ENCODE peak calls at places on chromosomes 4 and X, in six cellular contexts. One of them, this sample, is unnamed.

GRCh38 chrX:119636419-119636818 is 30.2 kb upstream of the NKRF start:
- DNase-seq in RWPE1: no peak
- DNase-seq in AG09319: no peak
- DNase-seq in ureter: no peak
- DNase-seq in NCI-H446: no peak
- DNase-seq in Daoy: no peak
- DNase-seq in this sample: no peak

GRCh38 chr4:146342600-146343192 is 128.4 kb downstream of the REELD1 start:
- DNase-seq in RWPE1: no peak
- DNase-seq in AG09319: no peak
- DNase-seq in ureter: no peak
- DNase-seq in NCI-H446: no peak
- DNase-seq in Daoy: peak; percentile 3
- DNase-seq in this sample: peak; percentile 71

GRCh38 chr4:139740121-139740520 is 74.5 kb downstream of the MGST2 start:
- DNase-seq in RWPE1: no peak
- DNase-seq in AG09319: no peak
- DNase-seq in ureter: no peak
- DNase-seq in NCI-H446: no peak
- DNase-seq in Daoy: no peak
- DNase-seq in this sample: no peak

GRCh38 chr4:173505924-173506779 is 23.9 kb downstream of the HAND2 start:
- DNase-seq in RWPE1: peak; percentile 58
- DNase-seq in AG09319: no peak
- DNase-seq in ureter: no peak
- DNase-seq in NCI-H446: peak; percentile 44
- DNase-seq in Daoy: peak; percentile 28
- DNase-seq in this sample: peak; percentile 78

GRCh38 chr4:59127748-59128147 is 2017.6 kb upstream of the IGFBP7 start:
- DNase-seq in RWPE1: no peak
- DNase-seq in AG09319: no peak
- DNase-seq in ureter: no peak
- DNase-seq in NCI-H446: no peak
- DNase-seq in Daoy: no peak
- DNase-seq in this sample: no peak

GRCh38 chrX:110412971-110413726 is 54.5 kb downstream of the RTL9 start:
- DNase-seq in RWPE1: peak; percentile 70
- DNase-seq in AG09319: no peak
- DNase-seq in ureter: peak; percentile 68
- DNase-seq in NCI-H446: peak; percentile 52
- DNase-seq in Daoy: peak; percentile 64
- DNase-seq in this sample: peak; percentile 72

GRCh38 chrX:20270557-20270880 is 3.8 kb upstream of the RPS6KA3 start:
- DNase-seq in RWPE1: no peak
- DNase-seq in AG09319: no peak
- DNase-seq in ureter: no peak
- DNase-seq in NCI-H446: no peak
- DNase-seq in Daoy: no peak
- DNase-seq in this sample: peak; percentile 18

GRCh38 chr4:156322592-156322991 is 368.9 kb upstream of the CTSO start:
- DNase-seq in RWPE1: peak; percentile 33
- DNase-seq in AG09319: no peak
- DNase-seq in ureter: no peak
- DNase-seq in NCI-H446: no peak
- DNase-seq in Daoy: peak; percentile 71
- DNase-seq in this sample: peak; percentile 75

GRCh38 chr4:53923921-53924320 is 140.5 kb downstream of the CHIC2 start:
- DNase-seq in RWPE1: peak; percentile 61
- DNase-seq in AG09319: no peak
- DNase-seq in ureter: no peak
- DNase-seq in NCI-H446: no peak
- DNase-seq in Daoy: no peak
- DNase-seq in this sample: no peak

GRCh38 chr4:104591505-104591904 is 96.8 kb upstream of the CXXC4 start:
- DNase-seq in RWPE1: no peak
- DNase-seq in AG09319: no peak
- DNase-seq in ureter: no peak
- DNase-seq in NCI-H446: no peak
- DNase-seq in Daoy: no peak
- DNase-seq in this sample: no peak

GRCh38 chrX:13078739-13079444 is 34.5 kb upstream of the FAM9C start:
- DNase-seq in RWPE1: no peak
- DNase-seq in AG09319: no peak
- DNase-seq in ureter: no peak
- DNase-seq in NCI-H446: no peak
- DNase-seq in Daoy: peak; percentile 85
- DNase-seq in this sample: peak; percentile 92

GRCh38 chr4:123856689-123857545 is 460.3 kb downstream of the SPRY1 start:
- DNase-seq in RWPE1: no peak
- DNase-seq in AG09319: no peak
- DNase-seq in ureter: no peak
- DNase-seq in NCI-H446: no peak
- DNase-seq in Daoy: peak; percentile 2
- DNase-seq in this sample: peak; percentile 61

GRCh38 chrX:119687661-119688413 is 5.1 kb downstream of the SEPTIN6 start:
- DNase-seq in RWPE1: no peak
- DNase-seq in AG09319: no peak
- DNase-seq in ureter: no peak
- DNase-seq in NCI-H446: no peak
- DNase-seq in Daoy: no peak
- DNase-seq in this sample: no peak

GRCh38 chrX:9204560-9204959 is 170.6 kb upstream of the FAM9B start:
- DNase-seq in RWPE1: no peak
- DNase-seq in AG09319: no peak
- DNase-seq in ureter: no peak
- DNase-seq in NCI-H446: no peak
- DNase-seq in Daoy: no peak
- DNase-seq in this sample: no peak

GRCh38 chr4:147313114-147313513 is 167.8 kb upstream of the EDNRA start:
- DNase-seq in RWPE1: no peak
- DNase-seq in AG09319: no peak
- DNase-seq in ureter: no peak
- DNase-seq in NCI-H446: no peak
- DNase-seq in Daoy: no peak
- DNase-seq in this sample: no peak

GRCh38 chr4:65175585-65175984 is 494.7 kb downstream of the EPHA5 start:
- DNase-seq in RWPE1: no peak
- DNase-seq in AG09319: no peak
- DNase-seq in ureter: no peak
- DNase-seq in NCI-H446: no peak
- DNase-seq in Daoy: no peak
- DNase-seq in this sample: no peak

GRCh38 chr4:76954489-76954888 is 4.9 kb downstream of the SEPTIN11 start:
- DNase-seq in RWPE1: no peak
- DNase-seq in AG09319: no peak
- DNase-seq in ureter: no peak
- DNase-seq in NCI-H446: no peak
- DNase-seq in Daoy: no peak
- DNase-seq in this sample: no peak

GRCh38 chrX:135893294-135893817 is at the start of the genes CT45A10 and SAGE1:
- DNase-seq in RWPE1: no peak
- DNase-seq in AG09319: no peak
- DNase-seq in ureter: no peak
- DNase-seq in NCI-H446: no peak
- DNase-seq in Daoy: no peak
- DNase-seq in this sample: no peak

GRCh38 chrX:54721424-54721823 is 76.6 kb downstream of the ITIH6 start:
- DNase-seq in RWPE1: peak; percentile 53
- DNase-seq in AG09319: no peak
- DNase-seq in ureter: no peak
- DNase-seq in NCI-H446: no peak
- DNase-seq in Daoy: peak; percentile 6
- DNase-seq in this sample: no peak

GRCh38 chr4:129092636-129093172 is 635 bp downstream of the SCLT1 start:
- DNase-seq in RWPE1: no peak
- DNase-seq in AG09319: no peak
- DNase-seq in ureter: no peak
- DNase-seq in NCI-H446: no peak
- DNase-seq in Daoy: no peak
- DNase-seq in this sample: peak; percentile 35

GRCh38 chr4:57876934-57877554 is 766.9 kb upstream of the IGFBP7 start:
- DNase-seq in RWPE1: no peak
- DNase-seq in AG09319: no peak
- DNase-seq in ureter: no peak
- DNase-seq in NCI-H446: no peak
- DNase-seq in Daoy: no peak
- DNase-seq in this sample: no peak

GRCh38 chrX:148620023-148620422 is 119.6 kb downstream of the AFF2 start:
- DNase-seq in RWPE1: no peak
- DNase-seq in AG09319: no peak
- DNase-seq in ureter: no peak
- DNase-seq in NCI-H446: no peak
- DNase-seq in Daoy: no peak
- DNase-seq in this sample: no peak

GRCh38 chr4:109298279-109299010 is 4.0 kb downstream of the COL25A1 start:
- DNase-seq in RWPE1: peak; percentile 39
- DNase-seq in AG09319: no peak
- DNase-seq in ureter: no peak
- DNase-seq in NCI-H446: no peak
- DNase-seq in Daoy: peak; percentile 2
- DNase-seq in this sample: no peak

GRCh38 chr4:99968330-99968729 is 18.3 kb upstream of the H2AZ1 start:
- DNase-seq in RWPE1: peak; percentile 28
- DNase-seq in AG09319: no peak
- DNase-seq in ureter: no peak
- DNase-seq in NCI-H446: no peak
- DNase-seq in Daoy: peak; percentile 7
- DNase-seq in this sample: peak; percentile 52

GRCh38 chrX:110258552-110258951 is 59.3 kb downstream of the AMMECR1 start:
- DNase-seq in RWPE1: peak; percentile 11
- DNase-seq in AG09319: no peak
- DNase-seq in ureter: no peak
- DNase-seq in NCI-H446: no peak
- DNase-seq in Daoy: no peak
- DNase-seq in this sample: peak; percentile 55

GRCh38 chrX:49164589-49165360 is 2.2 kb downstream of the MAGIX start:
- DNase-seq in RWPE1: no peak
- DNase-seq in AG09319: no peak
- DNase-seq in ureter: no peak
- DNase-seq in NCI-H446: no peak
- DNase-seq in Daoy: no peak
- DNase-seq in this sample: no peak

GRCh38 chrX:19954707-19955106 is 36.2 kb downstream of the BCLAF3 start:
- DNase-seq in RWPE1: no peak
- DNase-seq in AG09319: no peak
- DNase-seq in ureter: no peak
- DNase-seq in NCI-H446: no peak
- DNase-seq in Daoy: no peak
- DNase-seq in this sample: peak; percentile 41

GRCh38 chr4:48968814-48969213 is 17.3 kb upstream of the CWH43 start:
- DNase-seq in RWPE1: peak; percentile 73
- DNase-seq in AG09319: peak; percentile 23
- DNase-seq in ureter: no peak
- DNase-seq in NCI-H446: no peak
- DNase-seq in Daoy: peak; percentile 37
- DNase-seq in this sample: peak; percentile 49

GRCh38 chr4:74408639-74409038 is 36.3 kb upstream of the AREG start:
- DNase-seq in RWPE1: peak; percentile 65
- DNase-seq in AG09319: no peak
- DNase-seq in ureter: no peak
- DNase-seq in NCI-H446: no peak
- DNase-seq in Daoy: peak; percentile 34
- DNase-seq in this sample: peak; percentile 39